ENCODE peak calls at places on chromosomes 12 and 14, in eight cellular contexts. G, C, E, P, V, D, K and W are unnamed samples.
A peak's percentile ranks its signal among the peaks of the same experiment; 100 is the strongest.

GRCh38 chr14:68318788-68319187 is 474.1 kb downstream of the ZFP36L1 start:
- DNase-seq in D (no peak), K (no peak), C (no peak), P (no peak), V (no peak), G (no peak), E (no peak), W (no peak)

GRCh38 chr14:91755560-91755959 is 23.7 kb upstream of the CATSPERB start:
- DNase-seq in V (no peak), D (no peak), P (no peak), E (no peak), C (peak; percentile 93), G (peak; percentile 4), K (peak; percentile 32), W (no peak)

GRCh38 chr14:99072956-99073355 is 199.0 kb downstream of the BCL11B start:
- DNase-seq in C (no peak), E (no peak), G (no peak), V (no peak), P (no peak), D (no peak), K (no peak), W (no peak)

GRCh38 chr12:19183121-19183838 is 53.7 kb downstream of the PLEKHA5 start:
- DNase-seq in P (peak; percentile 44), E (no peak), D (no peak), K (no peak), V (no peak), G (no peak), C (no peak), W (no peak)

GRCh38 chr12:24780969-24781368 is 167.9 kb downstream of the BCAT1 start:
- DNase-seq in K (no peak), G (peak; percentile 14), P (no peak), V (peak; percentile 42), E (no peak), C (peak; percentile 28), D (no peak), W (no peak)

GRCh38 chr12:120965125-120965524 is 13.2 kb upstream of the HNF1A start:
- DNase-seq in D (no peak), C (no peak), P (no peak), G (no peak), K (no peak), V (no peak), E (no peak), W (no peak)

GRCh38 chr12:49970658-49971057 is 2.1 kb upstream of the AQP6 start:
- DNase-seq in P (no peak), D (no peak), E (no peak), K (no peak), G (no peak), C (no peak), V (no peak), W (no peak)

GRCh38 chr12:94575645-94576393 is 74.5 kb downstream of the TMCC3 start:
- DNase-seq in D (no peak), K (no peak), E (no peak), P (no peak), V (no peak), C (no peak), G (no peak), W (no peak)

GRCh38 chr12:100576311-100577036 is 3.0 kb downstream of the GAS2L3 start:
- DNase-seq in C (peak; percentile 89), P (no peak), V (no peak), G (peak; percentile 55), D (no peak), E (no peak), K (no peak), W (no peak)

GRCh38 chr14:99274346-99275221 is 2.6 kb upstream of the BCL11B start:
- DNase-seq in K (peak; percentile 86), P (peak; percentile 91), C (peak; percentile 77), G (no peak), V (peak; percentile 15), D (peak; percentile 80), E (no peak), W (no peak)

GRCh38 chr12:68638721-68639395 is 28.2 kb downstream of the RAP1B start:
- DNase-seq in K (no peak), E (no peak), D (no peak), G (no peak), V (no peak), C (no peak), P (no peak), W (no peak)

GRCh38 chr12:130115646-130116045 is 46.6 kb upstream of the FZD10 start:
- DNase-seq in V (no peak), G (no peak), C (no peak), K (no peak), D (no peak), P (no peak), E (no peak), W (no peak)

GRCh38 chr14:23829736-23830474 is 123.7 kb upstream of the DHRS4 start:
- DNase-seq in C (peak; percentile 92), K (peak; percentile 66), E (no peak), D (no peak), V (peak; percentile 36), P (no peak), G (peak; percentile 82), W (no peak)

GRCh38 chr12:12095016-12095415 is 24.3 kb downstream of the BCL2L14 start:
- DNase-seq in C (no peak), D (no peak), K (no peak), V (no peak), P (no peak), G (no peak), E (no peak), W (no peak)

DNA sequence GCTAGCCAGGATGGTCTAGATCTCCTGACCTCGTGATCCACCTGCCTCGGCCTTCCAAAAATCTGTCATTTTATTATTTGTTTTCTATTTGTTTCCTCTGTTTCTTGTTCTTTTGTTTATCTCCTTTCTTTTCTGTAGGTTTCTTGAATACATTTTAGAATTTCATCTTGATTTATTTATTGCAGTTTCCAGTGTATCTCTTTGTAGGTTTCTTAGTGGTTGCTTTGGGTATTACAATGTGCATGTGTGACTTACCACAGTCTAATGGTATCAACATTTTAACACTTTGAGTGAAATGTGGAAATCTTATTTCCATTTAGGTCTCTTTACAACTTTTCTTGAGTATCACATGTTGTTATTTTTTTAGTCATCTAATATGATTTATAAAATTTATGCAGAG is 29.9 kb upstream of the MUCL1 start:
- DNase-seq in K (no peak), V (no peak), D (no peak), G (no peak), E (no peak), C (peak; percentile 7), P (no peak), W (no peak)
- TF ChIP-seq CTCF in K (no peak), V (no peak), D (peak; percentile 58), G (no peak), E (no peak), C (peak; percentile 3), P (no peak), W (no peak)

GRCh38 chr12:132550014-132550802 is 60.2 kb downstream of the LRCOL1 start:
- DNase-seq in V (peak; percentile 4), K (no peak), E (no peak), G (no peak), D (peak; percentile 36), C (no peak), P (peak; percentile 74), W (no peak)

GRCh38 chr12:132551271-132552120 is 58.9 kb downstream of the LRCOL1 start:
- DNase-seq in E (no peak), P (no peak), D (no peak), G (no peak), K (no peak), V (no peak), C (no peak), W (no peak)

GRCh38 chr12:132548430-132549058 is 58.6 kb downstream of the FBRSL1 start:
- DNase-seq in C (no peak), G (no peak), D (no peak), E (no peak), P (no peak), V (no peak), K (no peak), W (no peak)

GRCh38 chr12:132549059-132549458 is 59.1 kb downstream of the FBRSL1 start:
- DNase-seq in V (no peak), C (no peak), E (no peak), D (no peak), K (no peak), G (no peak), P (no peak), W (no peak)

GRCh38 chr12:132550830-132551229 is 59.6 kb downstream of the LRCOL1 start:
- DNase-seq in V (no peak), D (no peak), G (no peak), P (no peak), K (no peak), C (no peak), E (no peak), W (no peak)
- TF ChIP-seq CTCF in V (no peak), D (no peak), G (no peak), P (no peak), K (no peak), C (no peak), E (no peak), W (no peak)

GRCh38 chr12:873954-874353 is 75.5 kb downstream of the RAD52 start:
- DNase-seq in D (no peak), G (no peak), V (no peak), E (no peak), C (peak; percentile 68), P (no peak), K (no peak), W (no peak)

GRCh38 chr12:870378-870777 is 79.1 kb downstream of the RAD52 start:
- DNase-seq in D (no peak), G (no peak), C (no peak), V (no peak), P (no peak), K (no peak), E (no peak), W (no peak)

GRCh38 chr12:865614-866013 is 83.9 kb downstream of the RAD52 start:
- DNase-seq in E (no peak), D (no peak), K (no peak), G (no peak), C (no peak), V (no peak), P (no peak), W (no peak)

GRCh38 chr12:867905-868304 is 81.6 kb downstream of the RAD52 start:
- DNase-seq in V (no peak), D (no peak), G (no peak), C (no peak), E (no peak), P (no peak), K (no peak), W (no peak)

GRCh38 chr12:868722-869121 is 80.8 kb downstream of the RAD52 start:
- DNase-seq in D (no peak), C (no peak), P (no peak), V (no peak), G (no peak), K (no peak), E (no peak), W (no peak)
- TF ChIP-seq CTCF in D (no peak), C (no peak), P (peak; percentile 18), V (peak; percentile 1), G (no peak), K (no peak), E (no peak), W (no peak)

DNA sequence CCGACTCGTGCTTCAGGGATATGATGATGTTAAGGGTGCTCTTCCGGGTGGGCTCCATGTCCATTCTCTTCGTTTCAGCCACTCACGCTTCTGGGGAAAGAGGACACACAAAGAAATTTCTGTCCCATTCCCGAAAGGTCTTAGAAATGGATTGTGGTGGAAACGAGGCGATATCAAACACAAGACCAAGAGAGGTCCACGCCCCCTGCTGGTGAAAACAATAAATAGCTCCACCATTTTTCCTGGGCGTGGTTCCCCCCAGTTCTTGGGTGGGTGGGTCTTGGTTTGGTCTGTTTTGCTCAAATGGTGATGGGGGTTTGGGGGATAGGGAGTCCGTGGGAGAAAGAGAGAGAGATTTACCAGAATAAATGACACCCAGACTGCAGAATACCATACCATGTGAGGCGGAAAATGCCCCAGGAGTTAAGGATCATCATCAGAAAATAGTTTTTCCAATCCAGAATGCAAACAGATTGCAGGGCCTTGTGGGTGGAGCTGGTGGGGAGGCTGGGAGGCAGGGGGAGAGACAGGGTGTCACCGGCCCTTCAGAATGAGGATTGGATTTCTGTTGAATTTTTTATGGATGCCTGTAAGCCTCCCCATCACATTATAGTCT is 55.6 kb downstream of the SRRM4 start:
- DNase-seq in V (no peak), C (no peak), E (no peak), D (peak; percentile 66), G (no peak), K (peak; percentile 21), P (peak; percentile 41), W (no peak)
- TF ChIP-seq CTCF in V (peak; percentile 27), C (peak; percentile 28), E (no peak), D (peak; percentile 75), G (peak; percentile 45), K (no peak), P (peak; percentile 42), W (no peak)